ENCODE peak calls at places on chromosomes 4 and X, in four cellular contexts. M is lower leg skin, J is glutamatergic neuron, Q is right atrium auricular region. B is an unnamed sample.
A peak's percentile ranks its signal among the peaks of the same experiment; 100 is the strongest.

GRCh38 chr4:166165829-166166420 is 292.9 kb downstream of the TLL1 start:
- DNase-seq in M (no peak), J (no peak), Q (no peak), B (peak; percentile 9)

GRCh38 chr4:108384544-108384943 is 215.8 kb upstream of the LEF1 start:
- DNase-seq in J (no peak), M (no peak), Q (no peak), B (no peak)

GRCh38 chr4:150080335-150080734 is 2.1 kb downstream of the DCLK2 start:
- DNase-seq in J (no peak), M (no peak), Q (no peak), B (no peak)

GRCh38 chr4:3572363-3572762 is 40.1 kb upstream of the LRPAP1 start:
- DNase-seq in Q (no peak), J (no peak), M (no peak), B (no peak)

GRCh38 chr4:70556856-70557255 is 35.2 kb upstream of the AMBN start:
- DNase-seq in Q (no peak), M (no peak), J (no peak), B (no peak)

GRCh38 chr4:117983541-117984451 is 50.5 kb upstream of the NDST3 start:
- DNase-seq in J (no peak), M (no peak), Q (no peak), B (no peak)

GRCh38 chrX:131779313-131779712 is 235.4 kb downstream of the OR13H1 start:
- DNase-seq in J (no peak), M (no peak), Q (no peak), B (no peak)

GRCh38 chr4:183398298-183399129 is 45.9 kb upstream of the CDKN2AIP start:
- DNase-seq in M (peak; percentile 91), J (peak; percentile 83), Q (peak; percentile 68), B (peak; percentile 56)

GRCh38 chr4:121370729-121371325 is 10.0 kb downstream of the QRFPR start:
- DNase-seq in J (peak; percentile 24), Q (peak; percentile 62), M (no peak), B (no peak)

GRCh38 chr4:38190717-38191178 is 230.6 kb downstream of the PTTG2 start:
- DNase-seq in J (no peak), M (peak; percentile 61), Q (no peak), B (no peak)

GRCh38 chr4:2393353-2394270 is 24.8 kb downstream of the ZFYVE28 start:
- DNase-seq in Q (no peak), M (no peak), J (no peak), B (no peak)

GRCh38 chrX:129931411-129932136 is 25.6 kb downstream of the UTP14A start:
- DNase-seq in Q (peak; percentile 93), M (peak; percentile 97), J (peak; percentile 90), B (peak; percentile 79)

GRCh38 chr4:143768007-143768591 is 67.6 kb upstream of the FREM3 start:
- DNase-seq in Q (no peak), M (no peak), J (no peak), B (no peak)

GRCh38 chr4:953574-953915 is 19.8 kb downstream of the DGKQ start:
- DNase-seq in J (no peak), Q (no peak), M (no peak), B (no peak)

GRCh38 chr4:78645853-78646757 is 94.5 kb downstream of the ANXA3 start:
- DNase-seq in J (no peak), Q (peak; percentile 92), M (peak; percentile 95), B (no peak)

GRCh38 chrX:78650906-78651437 is 8.2 kb downstream of the RTL3 start:
- DNase-seq in J (no peak), M (no peak), Q (no peak), B (no peak)

GRCh38 chrX:31563792-31564191 is 492.0 kb upstream of the FTHL17 start:
- DNase-seq in J (no peak), M (no peak), Q (no peak), B (no peak)

GRCh38 chrX:132488819-132489255 is at the start of gene MBNL3:
- DNase-seq in Q (peak; percentile 61), J (peak; percentile 63), M (no peak), B (peak; percentile 57)

GRCh38 chr4:80184791-80185756 is 12.2 kb upstream of the PRDM8 start:
- DNase-seq in M (no peak), Q (no peak), J (no peak), B (no peak)

GRCh38 chr4:108644237-108644636 is 6.2 kb upstream of the OSTC start:
- DNase-seq in M (no peak), Q (no peak), J (no peak), B (no peak)

GRCh38 chr4:106034205-106034604 is 138.9 kb downstream of the NPNT start:
- DNase-seq in Q (no peak), J (no peak), M (no peak), B (no peak)
- TF ChIP-seq CTCF in Q (no peak), J (no peak), M (no peak), B (no peak)

DNA sequence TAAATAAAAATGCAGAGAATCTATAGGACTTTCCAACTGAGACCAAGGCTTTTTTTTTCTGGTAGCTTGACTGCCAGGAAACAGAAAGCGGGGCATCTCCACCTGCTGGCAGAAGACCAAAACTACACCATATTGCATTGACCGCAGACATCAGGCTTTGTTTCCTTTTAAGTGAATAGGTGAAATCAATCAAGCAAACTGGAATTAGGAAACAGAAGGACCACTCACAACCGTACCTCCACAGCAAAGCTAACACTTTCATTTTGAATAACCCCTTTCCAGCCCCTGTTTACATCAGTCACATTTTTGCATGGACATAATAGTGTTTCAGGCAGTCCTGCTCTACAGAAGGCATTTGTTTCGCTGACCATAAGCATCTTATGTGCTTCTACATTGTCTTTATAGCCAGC is 218.2 kb downstream of the IDS start:
- DNase-seq in M (no peak), Q (no peak), J (peak; percentile 39), B (peak; percentile 24)
- TF ChIP-seq CTCF in M (no peak), Q (peak; percentile 40), J (peak; percentile 73), B (peak; percentile 74)

GRCh38 chrX:70196961-70197805 is 19.9 kb downstream of the DGAT2L6 start:
- DNase-seq in Q (no peak), J (peak; percentile 54), M (no peak), B (peak; percentile 20)
- TF ChIP-seq CTCF in Q (peak; percentile 52), J (peak; percentile 78), M (no peak), B (peak; percentile 59)

GRCh38 chr4:156972370-156972980 is 876 bp upstream of the PDGFC start:
- DNase-seq in M (no peak), J (no peak), Q (no peak), B (no peak)

GRCh38 chr4:156971168-156971601 is 414 bp downstream of the PDGFC start:
- DNase-seq in J (peak; percentile 50), Q (no peak), M (peak; percentile 89), B (peak; percentile 53)

GRCh38 chr4:156970501-156971167 is 965 bp downstream of the PDGFC start:
- DNase-seq in M (peak; percentile 94), J (peak; percentile 70), Q (peak; percentile 81), B (peak; percentile 47)

GRCh38 chr4:156974264-156974663 is 2.7 kb upstream of the PDGFC start:
- DNase-seq in J (no peak), M (no peak), Q (no peak), B (no peak)

GRCh38 chr4:156971623-156972369 is at the start of gene PDGFC:
- DNase-seq in Q (peak; percentile 70), M (peak; percentile 95), J (peak; percentile 63), B (peak; percentile 89)
- TF ChIP-seq CTCF in Q (peak; percentile 49), M (no peak), J (no peak), B (peak; percentile 77)

B was measured in progenitor cell of endocrine pancreas.